ENCODE peak calls at places on chromosome 1, in four cellular contexts. J, N, F and Y are unnamed samples.

GRCh38 chr1:67257173-67257535 is 50.5 kb upstream of the IL12RB2 start:
- DNase-seq in J (no peak), N (no peak), F (no peak), Y (no peak)

GRCh38 chr1:156497743-156498446 is 2.7 kb downstream of the MEF2D start:
- DNase-seq in J (no peak), N (no peak), F (no peak), Y (no peak)

GRCh38 chr1:218473527-218473926 is 128.4 kb downstream of the TGFB2 start:
- DNase-seq in J (no peak), N (peak; percentile 47), F (peak; percentile 52), Y (no peak)

GRCh38 chr1:229196404-229197224 is 74.3 kb upstream of the RAB4A start:
- DNase-seq in J (no peak), N (peak; percentile 82), F (no peak), Y (no peak)

GRCh38 chr1:192260076-192260475 is 56.7 kb upstream of the RGS21 start:
- DNase-seq in J (no peak), N (peak; percentile 58), F (no peak), Y (peak; percentile 47)

GRCh38 chr1:4422496-4423289 is 231.7 kb upstream of the AJAP1 start:
- DNase-seq in J (no peak), N (no peak), F (no peak), Y (no peak)

GRCh38 chr1:54995835-54996234 is 2.9 kb upstream of the BSND start:
- DNase-seq in J (no peak), N (no peak), F (no peak), Y (no peak)

GRCh38 chr1:208475449-208475848 is 231.3 kb upstream of the PLXNA2 start:
- DNase-seq in J (no peak), N (peak; percentile 39), F (peak; percentile 90), Y (no peak)

GRCh38 chr1:67749844-67750689 is 65.1 kb downstream of the GADD45A start:
- DNase-seq in J (no peak), N (peak; percentile 92), F (peak; percentile 97), Y (peak; percentile 52)

GRCh38 chr1:2311184-2312032 is 79.9 kb downstream of the MORN1 start:
- DNase-seq in J (peak; percentile 59), N (peak; percentile 54), F (peak; percentile 52), Y (no peak)